ENCODE peak calls at places on chromosomes 7 and 10, in eight cellular contexts. T is Caco-2, I is fibroblast of the aortic adventitia, Z is SHP77 treated with DMSO at 0.1 percent for 48 hours, K is A549, X is HuH-7, V is PC-9, D is NCI-H2081. H is an unnamed sample.

GRCh38 chr10:96683065-96683464 is 37.2 kb downstream of the PIK3AP1 start:
- DNase-seq in X (no peak), K (no peak), Z (no peak), T (no peak), D (no peak), V (peak; percentile 35), I (peak; percentile 44), H (peak; percentile 93)

GRCh38 chr7:137074386-137075030 is 206.1 kb downstream of the CHRM2 start:
- DNase-seq in T (no peak), I (peak; percentile 82), V (no peak), X (no peak), D (no peak), K (no peak), Z (no peak), H (peak; percentile 82)

GRCh38 chr10:31749981-31750850 is 178.4 kb downstream of the ARHGAP12 start:
- DNase-seq in X (no peak), I (no peak), D (peak; percentile 93), V (no peak), T (peak; percentile 34), Z (peak; percentile 75), K (no peak), H (peak; percentile 43)

GRCh38 chr10:102582181-102582580 is 62.1 kb upstream of the TRIM8 start:
- DNase-seq in I (no peak), T (no peak), V (no peak), Z (no peak), K (no peak), D (no peak), X (no peak), H (no peak)

GRCh38 chr7:26399309-26399610 is 107.6 kb downstream of the SNX10 start:
- DNase-seq in Z (no peak), D (peak; percentile 65), X (peak; percentile 60), I (no peak), T (peak; percentile 51), K (peak; percentile 34), V (no peak), H (no peak)

GRCh38 chr10:16673443-16673842 is 143.8 kb downstream of the RSU1 start:
- DNase-seq in I (no peak), K (no peak), X (no peak), T (no peak), Z (peak; percentile 76), V (no peak), D (peak; percentile 87), H (peak; percentile 7)

GRCh38 chr10:99234067-99234738 is 1.4 kb downstream of the HPSE2 start:
- DNase-seq in V (no peak), I (peak; percentile 28), X (no peak), Z (no peak), K (no peak), T (no peak), D (no peak), H (peak; percentile 59)

GRCh38 chr10:90227259-90227658 is 525.9 kb downstream of the KIF20B start:
- DNase-seq in V (peak; percentile 72), K (no peak), X (no peak), I (peak; percentile 91), T (no peak), D (no peak), Z (no peak), H (peak; percentile 32)

GRCh38 chr7:1169409-1170368 is 9.7 kb upstream of the ZFAND2A start:
- DNase-seq in V (no peak), Z (peak; percentile 90), D (peak; percentile 63), I (peak; percentile 74), K (peak; percentile 85), X (no peak), T (no peak), H (peak; percentile 66)

GRCh38 chr10:22986771-22987542 is 59.1 kb downstream of the ARMC3 start:
- DNase-seq in V (no peak), T (no peak), D (peak; percentile 38), I (peak; percentile 72), X (no peak), K (no peak), Z (peak; percentile 42), H (peak; percentile 39)

GRCh38 chr7:123351506-123352225 is 151.9 kb upstream of the SLC13A1 start:
- DNase-seq in K (no peak), T (no peak), D (no peak), Z (no peak), X (no peak), V (no peak), I (peak; percentile 4), H (no peak)

GRCh38 chr10:28020993-28021982 is 22.4 kb upstream of the ODAD2 start:
- DNase-seq in I (no peak), T (no peak), Z (no peak), V (no peak), X (no peak), D (no peak), K (no peak), H (peak; percentile 30)

GRCh38 chr7:113636727-113637421 is 281.9 kb downstream of the PPP1R3A start:
- DNase-seq in V (no peak), X (no peak), Z (no peak), T (no peak), K (no peak), D (no peak), I (peak; percentile 5), H (no peak)

GRCh38 chr7:153381275-153382119 is 621.9 kb downstream of the ACTR3B start:
- DNase-seq in T (no peak), I (no peak), K (peak; percentile 15), Z (peak; percentile 5), X (peak; percentile 20), V (no peak), D (peak; percentile 63), H (no peak)

GRCh38 chr7:139300390-139300789 is 40.7 kb upstream of the FMC1 start:
- DNase-seq in I (no peak), V (no peak), T (no peak), D (no peak), Z (no peak), K (no peak), X (no peak), H (no peak)

GRCh38 chr7:159143780-159144755 is 599 bp downstream of the VIPR2 start:
- DNase-seq in I (no peak), K (no peak), D (no peak), Z (no peak), T (no peak), V (no peak), X (no peak), H (no peak)

GRCh38 chr10:7351905-7352304 is 58.9 kb downstream of the SFMBT2 start:
- DNase-seq in I (no peak), T (no peak), Z (no peak), D (no peak), K (no peak), V (no peak), X (no peak), H (no peak)

GRCh38 chr7:37425504-37425903 is 23.2 kb downstream of the ELMO1 start:
- DNase-seq in T (no peak), V (no peak), Z (no peak), X (no peak), I (no peak), D (no peak), K (no peak), H (no peak)

GRCh38 chr7:121428857-121429489 is 32.9 kb upstream of the FAM3C start:
- DNase-seq in Z (no peak), T (no peak), D (no peak), K (no peak), X (no peak), V (peak; percentile 38), I (peak; percentile 50), H (peak; percentile 69)

GRCh38 chr7:123682690-123683089 is 27.0 kb downstream of the LMOD2 start:
- DNase-seq in X (peak; percentile 33), I (peak; percentile 81), D (peak; percentile 51), T (no peak), K (peak; percentile 19), V (peak; percentile 67), Z (peak; percentile 3), H (peak; percentile 80)

GRCh38 chr7:923108-924041 is 31.1 kb downstream of the ADAP1 start:
- DNase-seq in D (peak; percentile 36), I (no peak), X (no peak), K (no peak), V (no peak), Z (no peak), T (peak; percentile 30), H (peak; percentile 72)

GRCh38 chr10:43843331-43844101 is 194.8 kb upstream of the ZNF32 start:
- DNase-seq in V (no peak), X (no peak), I (peak; percentile 97), D (no peak), T (no peak), K (no peak), Z (no peak), H (peak; percentile 97)

GRCh38 chr7:30348083-30348560 is 63.7 kb downstream of the ZNRF2 start:
- DNase-seq in Z (no peak), T (no peak), V (peak; percentile 95), X (no peak), K (peak; percentile 23), I (peak; percentile 85), D (no peak), H (peak; percentile 96)

GRCh38 chr10:80407836-80408197 is 534 bp upstream of the PRXL2A start:
- DNase-seq in K (peak; percentile 74), Z (no peak), V (peak; percentile 76), I (no peak), D (peak; percentile 9), X (peak; percentile 56), T (peak; percentile 49), H (no peak)

GRCh38 chr7:75965617-75966016 is 28.8 kb downstream of the TMEM120A start:
- DNase-seq in V (no peak), D (no peak), I (no peak), K (no peak), T (no peak), X (no peak), Z (no peak), H (no peak)

GRCh38 chr10:118754556-118755423 is at the start of gene CACUL1:
- DNase-seq in D (peak; percentile 98), T (peak; percentile 100), K (peak; percentile 88), V (peak; percentile 91), Z (peak; percentile 95), I (peak; percentile 100), X (peak; percentile 95), H (peak; percentile 99)

GRCh38 chr10:122421747-122422146 is 32.7 kb upstream of the ARMS2 start:
- DNase-seq in V (no peak), T (no peak), D (no peak), X (no peak), Z (no peak), I (peak; percentile 17), K (no peak), H (peak; percentile 13)

GRCh38 chr10:27285093-27285492 is 44.5 kb upstream of the ACBD5 start:
- DNase-seq in X (peak; percentile 21), K (no peak), Z (no peak), D (no peak), V (no peak), T (peak; percentile 48), I (peak; percentile 10), H (peak; percentile 14)

H was measured in EH.